ENCODE peak calls at places on chromosomes 2 and 18, in ten cellular contexts. One of them, this sample, is unnamed.
A peak's percentile ranks its signal among the peaks of the same experiment; 100 is the strongest.

GRCh38 chr18:23629444-23629946 is 33.2 kb downstream of the ANKRD29 start:
- DNase-seq in endothelial cell: no peak
- DNase-seq in stomach: peak; percentile 62
- DNase-seq in endodermal cell: no peak
- DNase-seq in kidney tubule cell: peak; percentile 95
- DNase-seq in NCI-H69: peak; percentile 93
- DNase-seq in stimulated activated CD4-positive, alpha-beta T cell treated with anti-CD3 and anti-CD28 coated beads, Interleukin-4, amount 100 ng/mL, for 4 hours: no peak
- DNase-seq in B cell: no peak
- DNase-seq in HT1080: no peak
- DNase-seq in psoas muscle: no peak
- DNase-seq in this sample: no peak

GRCh38 chr2:30465171-30465545 is 18.1 kb downstream of the LCLAT1 start:
- DNase-seq in endothelial cell: no peak
- DNase-seq in HT1080: no peak
- DNase-seq in B cell: no peak
- DNase-seq in kidney tubule cell: no peak
- DNase-seq in NCI-H69: peak; percentile 39
- DNase-seq in endodermal cell: no peak
- DNase-seq in stomach: no peak
- DNase-seq in stimulated activated CD4-positive, alpha-beta T cell treated with anti-CD3 and anti-CD28 coated beads, Interleukin-4, amount 100 ng/mL, for 4 hours: no peak
- DNase-seq in psoas muscle: no peak
- DNase-seq in this sample: peak; percentile 51

GRCh38 chr2:135063210-135063609 is 11.1 kb downstream of the RAB3GAP1 start:
- DNase-seq in endothelial cell: no peak
- DNase-seq in stomach: no peak
- DNase-seq in stimulated activated CD4-positive, alpha-beta T cell treated with anti-CD3 and anti-CD28 coated beads, Interleukin-4, amount 100 ng/mL, for 4 hours: no peak
- DNase-seq in HT1080: no peak
- DNase-seq in kidney tubule cell: no peak
- DNase-seq in endodermal cell: no peak
- DNase-seq in NCI-H69: no peak
- DNase-seq in psoas muscle: no peak
- DNase-seq in B cell: no peak
- DNase-seq in this sample: no peak

GRCh38 chr2:101251844-101252407 is 760 bp upstream of the CNOT11 start:
- DNase-seq in kidney tubule cell: peak; percentile 71
- DNase-seq in stomach: peak; percentile 69
- DNase-seq in B cell: no peak
- DNase-seq in HT1080: no peak
- DNase-seq in endodermal cell: peak; percentile 79
- DNase-seq in endothelial cell: peak; percentile 22
- DNase-seq in stimulated activated CD4-positive, alpha-beta T cell treated with anti-CD3 and anti-CD28 coated beads, Interleukin-4, amount 100 ng/mL, for 4 hours: peak; percentile 18
- DNase-seq in NCI-H69: peak; percentile 81
- DNase-seq in psoas muscle: no peak
- DNase-seq in this sample: no peak

GRCh38 chr2:101087638-101088037 is 63.5 kb downstream of the TBC1D8 start:
- DNase-seq in endodermal cell: no peak
- DNase-seq in endothelial cell: no peak
- DNase-seq in psoas muscle: no peak
- DNase-seq in HT1080: no peak
- DNase-seq in stomach: no peak
- DNase-seq in B cell: no peak
- DNase-seq in kidney tubule cell: no peak
- DNase-seq in NCI-H69: no peak
- DNase-seq in stimulated activated CD4-positive, alpha-beta T cell treated with anti-CD3 and anti-CD28 coated beads, Interleukin-4, amount 100 ng/mL, for 4 hours: no peak
- DNase-seq in this sample: no peak

GRCh38 chr18:39415471-39415870 is 1849.9 kb upstream of the CELF4 start:
- DNase-seq in endodermal cell: no peak
- DNase-seq in stomach: no peak
- DNase-seq in NCI-H69: no peak
- DNase-seq in B cell: no peak
- DNase-seq in HT1080: no peak
- DNase-seq in stimulated activated CD4-positive, alpha-beta T cell treated with anti-CD3 and anti-CD28 coated beads, Interleukin-4, amount 100 ng/mL, for 4 hours: no peak
- DNase-seq in psoas muscle: no peak
- DNase-seq in endothelial cell: no peak
- DNase-seq in kidney tubule cell: peak; percentile 17
- DNase-seq in this sample: no peak

GRCh38 chr2:12057436-12058166 is 311.2 kb downstream of the LPIN1 start:
- DNase-seq in HT1080: peak; percentile 91
- DNase-seq in NCI-H69: peak; percentile 21
- DNase-seq in psoas muscle: peak; percentile 60
- DNase-seq in kidney tubule cell: no peak
- DNase-seq in endothelial cell: no peak
- DNase-seq in stimulated activated CD4-positive, alpha-beta T cell treated with anti-CD3 and anti-CD28 coated beads, Interleukin-4, amount 100 ng/mL, for 4 hours: peak; percentile 27
- DNase-seq in stomach: no peak
- DNase-seq in B cell: peak; percentile 80
- DNase-seq in endodermal cell: peak; percentile 58
- DNase-seq in this sample: peak; percentile 98

GRCh38 chr18:59697236-59697932 is at the start of gene CCBE1:
- DNase-seq in endodermal cell: peak; percentile 97
- DNase-seq in NCI-H69: peak; percentile 98
- DNase-seq in psoas muscle: peak; percentile 80
- DNase-seq in kidney tubule cell: peak; percentile 76
- DNase-seq in HT1080: peak; percentile 71
- DNase-seq in stomach: peak; percentile 79
- DNase-seq in stimulated activated CD4-positive, alpha-beta T cell treated with anti-CD3 and anti-CD28 coated beads, Interleukin-4, amount 100 ng/mL, for 4 hours: no peak
- DNase-seq in endothelial cell: peak; percentile 89
- DNase-seq in B cell: no peak
- DNase-seq in this sample: no peak

GRCh38 chr2:1738646-1739302 is 5.5 kb downstream of the PXDN start:
- DNase-seq in kidney tubule cell: no peak
- DNase-seq in B cell: no peak
- DNase-seq in psoas muscle: no peak
- DNase-seq in endodermal cell: peak; percentile 31
- DNase-seq in stomach: no peak
- DNase-seq in HT1080: no peak
- DNase-seq in stimulated activated CD4-positive, alpha-beta T cell treated with anti-CD3 and anti-CD28 coated beads, Interleukin-4, amount 100 ng/mL, for 4 hours: no peak
- DNase-seq in NCI-H69: no peak
- DNase-seq in endothelial cell: no peak
- DNase-seq in this sample: no peak

GRCh38 chr18:74066018-74066417 is 81.6 kb downstream of the FBXO15 start:
- DNase-seq in NCI-H69: no peak
- DNase-seq in psoas muscle: no peak
- DNase-seq in HT1080: peak; percentile 10
- DNase-seq in stomach: no peak
- DNase-seq in endothelial cell: no peak
- DNase-seq in B cell: no peak
- DNase-seq in endodermal cell: no peak
- DNase-seq in stimulated activated CD4-positive, alpha-beta T cell treated with anti-CD3 and anti-CD28 coated beads, Interleukin-4, amount 100 ng/mL, for 4 hours: peak; percentile 10
- DNase-seq in kidney tubule cell: no peak
- DNase-seq in this sample: no peak

GRCh38 chr2:198056836-198057235 is 252.4 kb downstream of the PLCL1 start:
- DNase-seq in kidney tubule cell: no peak
- DNase-seq in B cell: no peak
- DNase-seq in endodermal cell: no peak
- DNase-seq in stomach: no peak
- DNase-seq in psoas muscle: no peak
- DNase-seq in stimulated activated CD4-positive, alpha-beta T cell treated with anti-CD3 and anti-CD28 coated beads, Interleukin-4, amount 100 ng/mL, for 4 hours: no peak
- DNase-seq in HT1080: no peak
- DNase-seq in NCI-H69: no peak
- DNase-seq in endothelial cell: no peak
- DNase-seq in this sample: no peak

GRCh38 chr18:25076980-25077780 is 274.8 kb downstream of the ZNF521 start:
- DNase-seq in stimulated activated CD4-positive, alpha-beta T cell treated with anti-CD3 and anti-CD28 coated beads, Interleukin-4, amount 100 ng/mL, for 4 hours: no peak
- DNase-seq in HT1080: no peak
- DNase-seq in kidney tubule cell: no peak
- DNase-seq in stomach: no peak
- DNase-seq in endodermal cell: peak; percentile 56
- DNase-seq in psoas muscle: no peak
- DNase-seq in endothelial cell: no peak
- DNase-seq in B cell: no peak
- DNase-seq in NCI-H69: no peak
- DNase-seq in this sample: no peak

GRCh38 chr2:168992026-168992425 is 39.1 kb downstream of the ABCB11 start:
- DNase-seq in kidney tubule cell: no peak
- DNase-seq in stimulated activated CD4-positive, alpha-beta T cell treated with anti-CD3 and anti-CD28 coated beads, Interleukin-4, amount 100 ng/mL, for 4 hours: no peak
- DNase-seq in endothelial cell: no peak
- DNase-seq in B cell: no peak
- DNase-seq in psoas muscle: no peak
- DNase-seq in stomach: no peak
- DNase-seq in endodermal cell: no peak
- DNase-seq in HT1080: no peak
- DNase-seq in NCI-H69: no peak
- DNase-seq in this sample: no peak

GRCh38 chr2:61371027-61371426 is 99.9 kb downstream of the USP34 start:
- DNase-seq in stomach: no peak
- DNase-seq in endothelial cell: no peak
- DNase-seq in kidney tubule cell: peak; percentile 4
- DNase-seq in endodermal cell: no peak
- DNase-seq in stimulated activated CD4-positive, alpha-beta T cell treated with anti-CD3 and anti-CD28 coated beads, Interleukin-4, amount 100 ng/mL, for 4 hours: no peak
- DNase-seq in HT1080: no peak
- DNase-seq in psoas muscle: no peak
- DNase-seq in B cell: no peak
- DNase-seq in NCI-H69: no peak
- DNase-seq in this sample: no peak

GRCh38 chr2:217732995-217733394 is 269.8 kb downstream of the TNS1 start:
- DNase-seq in endodermal cell: no peak
- DNase-seq in kidney tubule cell: no peak
- DNase-seq in B cell: no peak
- DNase-seq in stomach: no peak
- DNase-seq in endothelial cell: no peak
- DNase-seq in psoas muscle: no peak
- DNase-seq in stimulated activated CD4-positive, alpha-beta T cell treated with anti-CD3 and anti-CD28 coated beads, Interleukin-4, amount 100 ng/mL, for 4 hours: no peak
- DNase-seq in HT1080: peak; percentile 16
- DNase-seq in NCI-H69: no peak
- DNase-seq in this sample: no peak

GRCh38 chr2:234841321-234842015 is 110.3 kb upstream of the SH3BP4 start:
- DNase-seq in B cell: no peak
- DNase-seq in HT1080: no peak
- DNase-seq in stimulated activated CD4-positive, alpha-beta T cell treated with anti-CD3 and anti-CD28 coated beads, Interleukin-4, amount 100 ng/mL, for 4 hours: no peak
- DNase-seq in NCI-H69: no peak
- DNase-seq in endothelial cell: no peak
- DNase-seq in endodermal cell: no peak
- DNase-seq in kidney tubule cell: peak; percentile 35
- DNase-seq in psoas muscle: no peak
- DNase-seq in stomach: no peak
- DNase-seq in this sample: no peak

GRCh38 chr2:37643102-37644078 is 28.1 kb downstream of the CDC42EP3 start:
- DNase-seq in stomach: no peak
- DNase-seq in endothelial cell: no peak
- DNase-seq in stimulated activated CD4-positive, alpha-beta T cell treated with anti-CD3 and anti-CD28 coated beads, Interleukin-4, amount 100 ng/mL, for 4 hours: no peak
- DNase-seq in HT1080: no peak
- DNase-seq in B cell: no peak
- DNase-seq in NCI-H69: peak; percentile 68
- DNase-seq in kidney tubule cell: no peak
- DNase-seq in endodermal cell: no peak
- DNase-seq in psoas muscle: no peak
- DNase-seq in this sample: no peak

GRCh38 chr2:150339282-150339681 is 148.2 kb downstream of the RND3 start:
- DNase-seq in psoas muscle: no peak
- DNase-seq in stimulated activated CD4-positive, alpha-beta T cell treated with anti-CD3 and anti-CD28 coated beads, Interleukin-4, amount 100 ng/mL, for 4 hours: no peak
- DNase-seq in endothelial cell: no peak
- DNase-seq in NCI-H69: no peak
- DNase-seq in kidney tubule cell: no peak
- DNase-seq in endodermal cell: no peak
- DNase-seq in HT1080: no peak
- DNase-seq in stomach: no peak
- DNase-seq in B cell: no peak
- DNase-seq in this sample: no peak

GRCh38 chr2:75551434-75551833 is 9.3 kb downstream of the EVA1A start:
- DNase-seq in stimulated activated CD4-positive, alpha-beta T cell treated with anti-CD3 and anti-CD28 coated beads, Interleukin-4, amount 100 ng/mL, for 4 hours: no peak
- DNase-seq in B cell: no peak
- DNase-seq in HT1080: no peak
- DNase-seq in endodermal cell: no peak
- DNase-seq in endothelial cell: no peak
- DNase-seq in stomach: no peak
- DNase-seq in NCI-H69: no peak
- DNase-seq in psoas muscle: no peak
- DNase-seq in kidney tubule cell: no peak
- DNase-seq in this sample: no peak

GRCh38 chr2:19949071-19949470 is 40.8 kb downstream of the WDR35 start:
- DNase-seq in endothelial cell: no peak
- DNase-seq in B cell: no peak
- DNase-seq in NCI-H69: no peak
- DNase-seq in stomach: no peak
- DNase-seq in kidney tubule cell: no peak
- DNase-seq in endodermal cell: no peak
- DNase-seq in stimulated activated CD4-positive, alpha-beta T cell treated with anti-CD3 and anti-CD28 coated beads, Interleukin-4, amount 100 ng/mL, for 4 hours: no peak
- DNase-seq in HT1080: no peak
- DNase-seq in psoas muscle: no peak
- DNase-seq in this sample: no peak